ENCODE peak calls at places on chromosomes 13 and 19, in seven cellular contexts. N, J, R, V, E, B and M are unnamed samples.

GRCh38 chr13:98214008-98214643 is 37.1 kb upstream of the RNF113B start:
- DNase-seq in R (no peak), N (no peak), B (peak), V (peak), J (peak), E (no peak), M (no peak)

GRCh38 chr13:110629735-110630134 is 14.4 kb downstream of the NAXD start:
- DNase-seq in V (no peak), N (no peak), J (no peak), B (no peak), E (no peak), R (no peak), M (no peak)

GRCh38 chr13:29591310-29591709 is 4.2 kb downstream of the SLC7A1 start:
- DNase-seq in V (no peak), R (no peak), N (no peak), E (no peak), J (no peak), B (peak), M (no peak)

GRCh38 chr19:2126879-2127518 is 24.4 kb downstream of the AP3D1 start:
- DNase-seq in R (no peak), J (no peak), V (no peak), B (no peak), N (no peak), E (peak), M (no peak)

GRCh38 chr19:21848706-21849105 is 12.7 kb upstream of the ZNF43 start:
- DNase-seq in B (peak), R (no peak), J (no peak), V (no peak), N (no peak), E (no peak), M (no peak)

GRCh38 chr19:14118165-14119051 is 846 bp upstream of the PRKACA start:
- DNase-seq in V (peak), E (peak), R (peak), N (peak), J (peak), B (peak), M (no peak)

GRCh38 chr19:6030214-6030507 is 52.2 kb upstream of the RANBP3 start:
- DNase-seq in E (no peak), R (no peak), J (no peak), N (no peak), V (no peak), B (peak), M (no peak)

GRCh38 chr13:52739468-52740071 is at the start of gene CNMD:
- DNase-seq in B (no peak), V (no peak), J (no peak), N (no peak), R (no peak), E (no peak), M (no peak)

GRCh38 chr19:17866312-17867012 is 5.3 kb upstream of the SLC5A5 start:
- DNase-seq in R (no peak), E (no peak), B (no peak), J (no peak), V (no peak), N (no peak), M (no peak)

GRCh38 chr19:1516395-1516753 is 3.6 kb upstream of the ADAMTSL5 start:
- DNase-seq in B (no peak), E (no peak), V (no peak), N (no peak), J (no peak), R (no peak), M (no peak)

GRCh38 chr13:110109910-110110309 is 197.0 kb downstream of the COL4A1 start:
- DNase-seq in N (no peak), J (peak), B (peak), E (peak), V (peak), R (no peak), M (peak)

GRCh38 chr13:41401371-41401770 is 56.0 kb upstream of the RGCC start:
- DNase-seq in E (no peak), V (no peak), B (no peak), R (no peak), J (no peak), N (no peak), M (no peak)

GRCh38 chr13:93624371-93624777 is 397.8 kb downstream of the GPC6 start:
- DNase-seq in R (no peak), J (no peak), V (no peak), N (no peak), E (no peak), B (no peak), M (no peak)

DNA sequence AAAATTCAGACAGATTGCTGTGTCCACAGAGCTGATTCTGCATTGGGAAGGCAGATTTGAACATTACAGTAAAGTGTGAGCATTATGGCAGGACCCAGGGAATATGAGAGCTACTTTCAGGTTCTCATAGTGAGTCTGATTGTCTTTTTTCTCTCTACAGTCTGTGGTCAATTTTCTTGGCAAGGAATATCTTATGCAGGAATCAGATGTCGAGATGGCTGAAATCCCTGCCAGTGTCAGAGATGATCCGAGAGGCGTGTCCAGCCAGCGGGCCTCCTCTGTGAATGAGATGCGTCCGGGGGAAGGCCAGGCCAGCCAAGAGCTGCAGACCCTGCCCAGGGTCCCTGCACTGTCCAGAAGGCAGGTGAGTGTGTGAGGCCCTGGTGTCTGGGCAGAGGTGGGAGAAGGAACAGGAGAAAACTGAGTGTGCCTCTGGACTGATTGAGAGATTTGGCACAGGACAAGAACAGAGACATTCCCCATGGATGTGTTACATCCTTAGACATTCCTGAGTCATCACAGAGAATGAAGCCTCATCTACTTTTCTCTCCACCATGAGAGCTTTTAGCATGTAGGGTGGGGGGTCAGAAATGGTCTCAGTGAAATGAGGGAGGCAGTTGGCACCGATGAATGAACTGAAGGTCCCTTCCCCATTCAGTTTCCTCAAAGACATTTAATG is 27.3 kb upstream of the EDDM13 start:
- DNase-seq in J (no peak), E (no peak), B (peak), N (no peak), V (no peak), R (no peak), M (peak)
- TF ChIP-seq POLR2A in J (no peak), E (no peak), B (no peak), N (no peak), V (no peak), R (no peak), M (no peak)

DNA sequence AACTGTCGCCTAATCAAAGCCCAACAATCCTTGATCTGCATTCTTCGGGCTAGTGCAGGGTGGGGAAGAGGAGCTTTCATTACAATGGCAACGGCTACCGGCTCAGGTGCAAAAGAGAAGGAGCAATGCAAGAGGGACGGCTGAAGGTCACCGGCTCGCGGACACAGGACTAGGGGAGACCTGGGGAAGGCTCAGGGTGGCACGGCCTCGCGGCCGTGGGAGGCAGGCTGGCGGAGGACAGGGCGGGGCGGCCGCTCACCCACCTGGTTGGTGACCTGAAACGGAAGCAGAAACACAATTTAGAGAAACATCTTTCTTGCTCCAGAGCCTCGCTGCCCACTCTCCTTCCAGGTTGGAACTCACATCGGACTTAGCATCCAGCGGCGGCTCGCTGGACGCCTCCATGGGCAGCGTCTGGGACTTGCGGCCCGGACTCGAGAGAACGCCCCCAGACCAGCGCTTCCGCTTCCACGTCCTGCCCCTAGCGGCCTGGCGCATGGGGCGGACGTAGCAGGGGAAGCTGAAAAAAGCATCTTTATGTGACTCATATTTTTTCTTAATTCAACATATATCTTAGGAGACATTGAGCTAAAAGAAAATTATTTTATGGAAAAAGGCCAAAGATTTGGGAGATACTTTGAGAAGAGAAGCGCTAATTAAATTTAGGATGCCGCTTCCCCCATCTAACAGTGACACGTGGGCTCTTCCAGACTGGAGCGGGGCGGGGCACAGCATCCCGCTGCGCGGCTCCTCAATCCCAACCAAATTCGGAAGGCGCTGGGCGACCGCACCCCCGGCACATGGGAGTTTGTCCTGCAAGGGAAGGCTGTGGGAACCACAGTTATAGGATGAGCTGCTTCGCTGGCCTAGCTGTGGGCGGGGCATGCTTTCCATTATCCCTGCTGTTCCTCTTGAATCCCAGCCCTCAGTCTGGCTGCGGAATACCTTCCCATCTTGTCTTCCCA is at the start of gene COMMD6:
- DNase-seq in J (peak), N (peak), E (peak), B (peak), R (peak), V (peak), M (peak)
- TF ChIP-seq POLR2A in J (peak), N (peak), E (no peak), B (peak), R (no peak), V (peak), M (peak)

GRCh38 chr19:36524617-36525016 is 3.5 kb downstream of the ZNF260 start:
- DNase-seq in E (no peak), V (no peak), N (no peak), B (no peak), R (no peak), J (no peak), M (no peak)

GRCh38 chr19:36527873-36528193 is 238 bp downstream of the ZNF260 start:
- DNase-seq in J (no peak), V (no peak), N (no peak), R (no peak), B (no peak), E (no peak), M (no peak)

GRCh38 chr19:36528921-36529518 is 949 bp upstream of the ZNF260 start:
- DNase-seq in E (no peak), N (no peak), V (no peak), B (no peak), R (no peak), J (peak), M (no peak)

GRCh38 chr19:36526581-36526980 is 1.5 kb downstream of the ZNF260 start:
- DNase-seq in N (no peak), J (no peak), B (no peak), E (no peak), R (no peak), V (no peak), M (no peak)

GRCh38 chr19:36528194-36528920 is at the start of gene ZNF260:
- DNase-seq in R (peak), E (peak), B (peak), N (peak), J (peak), V (peak), M (peak)
- TF ChIP-seq POLR2A in R (no peak), E (no peak), B (peak), N (peak), J (peak), V (no peak), M (peak)

DNA sequence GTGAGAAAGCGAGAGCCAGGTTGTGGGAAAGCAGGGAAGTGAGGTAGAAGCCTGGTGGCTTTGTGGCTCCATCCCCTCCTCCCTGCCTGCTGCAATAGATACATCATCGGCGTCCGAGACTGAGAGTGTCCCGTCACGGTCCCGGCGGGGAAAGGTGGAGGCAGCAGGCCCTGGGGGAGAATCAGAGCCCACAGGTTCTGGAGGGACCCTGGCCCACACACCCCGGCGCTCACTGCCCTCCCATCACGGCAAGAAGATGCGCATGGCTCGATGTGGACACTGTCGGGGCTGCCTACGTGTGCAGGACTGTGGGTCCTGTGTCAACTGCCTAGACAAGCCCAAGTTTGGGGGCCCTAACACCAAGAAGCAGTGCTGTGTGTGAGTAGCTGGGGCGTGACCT is 5.1 kb downstream of the KMT2B start:
- DNase-seq in N (no peak), E (no peak), J (no peak), V (no peak), R (no peak), B (no peak), M (no peak)
- TF ChIP-seq POLR2A in N (no peak), E (no peak), J (no peak), V (no peak), R (no peak), B (no peak), M (no peak)

GRCh38 chr19:38839816-38840582 is 8.4 kb upstream of the ECH1 start:
- DNase-seq in J (no peak), R (no peak), B (peak), E (no peak), N (no peak), V (no peak), M (no peak)
- TF ChIP-seq POLR2A in J (no peak), R (no peak), B (no peak), E (no peak), N (no peak), V (no peak), M (no peak)

GRCh38 chr19:13099073-13099999 is 3.3 kb downstream of the LYL1 start:
- DNase-seq in J (peak), R (peak), E (no peak), N (peak), B (no peak), V (peak), M (no peak)
- TF ChIP-seq POLR2A in J (no peak), R (no peak), E (no peak), N (peak), B (no peak), V (peak), M (no peak)

GRCh38 chr19:4715529-4716221 is 8.0 kb downstream of the DPP9 start:
- DNase-seq in N (no peak), R (peak), B (no peak), J (no peak), V (no peak), E (no peak), M (no peak)

GRCh38 chr19:4711211-4711610 is 12.4 kb downstream of the DPP9 start:
- DNase-seq in B (no peak), N (no peak), E (no peak), V (no peak), J (no peak), R (no peak), M (no peak)

GRCh38 chr19:4712771-4713170 is 10.9 kb downstream of the DPP9 start:
- DNase-seq in R (no peak), E (no peak), J (no peak), B (no peak), N (no peak), V (no peak), M (no peak)

GRCh38 chr19:4714016-4714415 is 9.6 kb downstream of the DPP9 start:
- DNase-seq in V (no peak), B (no peak), R (no peak), J (no peak), N (no peak), E (no peak), M (no peak)

DNA sequence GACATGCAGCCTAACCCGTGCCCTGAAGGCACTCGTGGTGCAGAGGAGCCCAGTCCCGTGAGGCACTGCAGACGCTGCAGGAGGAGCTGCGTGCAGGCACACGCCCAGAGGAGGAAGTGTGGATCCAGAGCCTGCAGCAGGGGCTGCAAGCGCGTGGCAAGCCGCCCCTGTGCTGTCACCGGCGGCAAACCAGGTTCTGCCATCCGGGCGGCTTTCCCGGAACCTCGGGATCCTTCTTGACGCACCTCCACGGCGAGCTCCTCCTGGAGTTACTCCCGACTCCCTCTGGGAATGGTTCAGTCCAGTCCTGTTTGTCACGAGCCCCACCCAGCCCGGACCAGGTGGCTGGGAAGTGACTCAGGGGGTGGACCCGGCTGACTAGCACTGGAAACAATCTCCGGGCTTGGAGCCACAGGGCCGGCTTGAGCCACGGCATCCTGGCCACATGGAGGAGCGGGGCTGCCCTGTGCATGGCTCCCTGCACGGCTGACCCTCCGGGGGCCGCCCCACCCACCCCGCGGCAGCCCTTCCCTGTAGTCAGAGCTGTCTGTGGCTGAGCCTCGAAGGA is 10.2 kb downstream of the DPP9 start:
- DNase-seq in R (peak), E (peak), J (no peak), V (peak), N (peak), B (peak), M (peak)
- TF ChIP-seq POLR2A in R (no peak), E (no peak), J (no peak), V (no peak), N (no peak), B (no peak), M (peak)

GRCh38 chr19:12666305-12667048 is at the start of the genes MAN2B1 and WDR83:
- DNase-seq in E (peak), J (peak), N (peak), V (peak), B (peak), R (peak), M (peak)
- TF ChIP-seq POLR2A in E (no peak), J (no peak), N (peak), V (no peak), B (no peak), R (no peak), M (peak)

DNA sequence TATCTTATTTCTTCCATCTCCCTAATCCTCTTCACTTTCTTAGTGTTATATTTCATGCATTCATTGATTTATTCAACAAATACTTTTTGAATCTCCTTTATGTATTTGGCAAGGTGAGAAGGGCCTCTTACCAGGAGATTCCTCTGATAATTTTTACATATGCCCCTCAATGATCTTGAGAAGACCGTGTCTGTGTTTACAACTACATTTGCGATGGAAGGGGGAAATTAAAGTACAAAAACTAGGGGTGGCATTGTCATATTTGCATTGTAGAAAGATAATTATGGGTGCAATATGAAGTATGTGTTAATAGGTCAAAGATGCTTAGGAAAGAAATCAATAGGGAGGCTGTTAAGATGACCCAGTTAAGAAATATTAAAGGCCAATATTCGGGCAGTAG is 1108.4 kb upstream of the MIR17HG start:
- DNase-seq in J (no peak), V (no peak), E (no peak), R (no peak), B (no peak), N (no peak), M (no peak)
- TF ChIP-seq POLR2A in J (no peak), V (no peak), E (no peak), R (no peak), B (no peak), N (no peak), M (no peak)